ENCODE peak calls at places on chromosomes 11 and 22, in nine cellular contexts. N, V, Q, S, Y, B, L, W and T are unnamed samples.

GRCh38 chr11:34680918-34681554 is 60.1 kb downstream of the EHF start:
- DNase-seq in V (no peak), W (no peak), B (no peak), N (no peak), S (no peak), Y (no peak), Q (peak; percentile 13), L (peak; percentile 78), T (no peak)

GRCh38 chr11:64036081-64037026 is 623 bp downstream of the FLRT1 start:
- DNase-seq in Q (no peak), S (no peak), B (peak; percentile 34), W (no peak), V (no peak), L (peak; percentile 35), Y (peak; percentile 54), N (peak; percentile 28), T (peak; percentile 50)

GRCh38 chr11:79762271-79762935 is 321.6 kb upstream of the TENM4 start:
- DNase-seq in Y (peak; percentile 52), W (no peak), Q (no peak), L (peak; percentile 3), N (no peak), V (no peak), S (no peak), B (peak; percentile 5), T (no peak)

GRCh38 chr22:21972293-21972779 is 10.3 kb downstream of the TOP3B start:
- DNase-seq in B (no peak), Y (peak; percentile 49), V (no peak), Q (no peak), N (no peak), S (peak; percentile 32), W (no peak), L (peak; percentile 23), T (peak; percentile 75)

GRCh38 chr22:28989035-28989464 is 72.6 kb downstream of the C22orf31 start:
- DNase-seq in B (no peak), V (no peak), L (no peak), Y (no peak), N (no peak), S (no peak), Q (no peak), W (no peak), T (no peak)

GRCh38 chr22:30252411-30253204 is 6.0 kb upstream of the LIF start:
- DNase-seq in L (no peak), V (no peak), N (no peak), Q (no peak), S (peak; percentile 78), W (no peak), B (no peak), Y (no peak), T (no peak)

GRCh38 chr22:41512421-41513194 is 31.7 kb downstream of the POLR3H start:
- DNase-seq in Q (no peak), Y (peak; percentile 81), N (peak; percentile 81), S (no peak), W (no peak), V (no peak), B (no peak), L (peak; percentile 70), T (peak; percentile 75)

GRCh38 chr11:14642873-14643696 is 519 bp upstream of the PDE3B start:
- DNase-seq in S (peak; percentile 15), B (no peak), Y (no peak), W (peak; percentile 61), L (no peak), Q (no peak), V (no peak), N (no peak), T (no peak)

DNA sequence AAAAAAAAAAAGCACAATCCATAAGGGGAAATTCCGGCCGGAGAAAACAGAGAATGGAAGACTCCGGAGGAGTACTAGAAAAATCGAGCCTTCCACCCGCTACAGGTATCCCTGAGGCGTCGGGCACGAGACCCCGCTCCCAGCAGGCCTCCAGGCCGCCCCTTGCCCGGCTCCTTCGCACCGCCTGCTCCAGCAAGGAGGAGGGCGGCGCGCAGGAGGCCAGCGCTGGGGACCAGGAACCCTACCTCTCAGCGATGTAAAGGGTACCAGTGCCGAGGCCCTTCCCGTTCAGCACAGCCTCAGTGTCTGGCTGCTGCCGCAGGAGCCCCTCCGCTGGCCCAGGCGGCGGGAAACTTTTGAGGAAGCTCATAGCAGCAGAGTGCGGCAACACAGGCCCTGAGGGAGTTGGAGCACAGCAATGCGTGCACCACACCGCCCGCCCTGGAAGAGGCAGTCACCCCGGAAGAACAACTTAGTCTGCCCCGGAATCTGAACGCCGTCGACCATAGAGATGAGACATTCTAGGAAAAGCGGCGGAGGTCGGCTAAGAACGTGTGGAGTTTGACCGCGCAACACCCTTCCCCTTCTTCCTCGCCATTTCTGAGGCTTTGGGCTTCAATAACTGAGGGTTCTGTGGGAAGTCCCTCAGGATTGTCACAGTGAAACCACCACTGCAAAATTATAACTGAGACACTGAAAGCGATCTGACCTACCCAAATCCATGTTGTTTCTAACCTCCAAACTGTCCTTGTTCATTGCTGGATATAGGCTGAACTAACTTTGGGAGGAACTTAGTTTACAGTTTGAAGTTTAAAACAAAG is at the start of gene CLNS1A:
- DNase-seq in L (peak; percentile 85), Y (peak; percentile 90), B (peak; percentile 89), Q (peak; percentile 38), S (peak; percentile 87), N (peak; percentile 77), W (peak; percentile 89), V (peak; percentile 90), T (peak; percentile 73)
- TF ChIP-seq CTCF in L (no peak), Y (no peak), B (no peak), Q (no peak), S (no peak), N (no peak), W (no peak), V (no peak), T (no peak)

GRCh38 chr11:11332141-11332710 is 20.8 kb downstream of the CSNK2A3 start:
- DNase-seq in Q (no peak), W (no peak), B (no peak), S (no peak), Y (no peak), N (no peak), L (no peak), V (no peak), T (no peak)

GRCh38 chr11:11334607-11335006 is 18.4 kb downstream of the CSNK2A3 start:
- DNase-seq in V (no peak), W (no peak), Y (no peak), L (no peak), S (no peak), N (no peak), Q (no peak), B (no peak), T (no peak)

GRCh38 chr11:11336664-11337063 is 16.4 kb downstream of the CSNK2A3 start:
- DNase-seq in B (no peak), Y (no peak), V (no peak), L (no peak), N (no peak), W (no peak), S (no peak), Q (no peak), T (no peak)

GRCh38 chr11:11338304-11338703 is 14.7 kb downstream of the CSNK2A3 start:
- DNase-seq in L (no peak), W (no peak), Q (no peak), S (no peak), V (no peak), N (no peak), Y (no peak), B (no peak), T (no peak)

GRCh38 chr11:11335043-11335442 is 18.0 kb downstream of the CSNK2A3 start:
- DNase-seq in Y (no peak), V (no peak), B (no peak), N (no peak), L (no peak), Q (no peak), S (no peak), W (no peak), T (no peak)
- TF ChIP-seq CTCF in Y (no peak), V (no peak), B (no peak), N (no peak), L (no peak), Q (no peak), S (no peak), W (no peak), T (no peak)

DNA sequence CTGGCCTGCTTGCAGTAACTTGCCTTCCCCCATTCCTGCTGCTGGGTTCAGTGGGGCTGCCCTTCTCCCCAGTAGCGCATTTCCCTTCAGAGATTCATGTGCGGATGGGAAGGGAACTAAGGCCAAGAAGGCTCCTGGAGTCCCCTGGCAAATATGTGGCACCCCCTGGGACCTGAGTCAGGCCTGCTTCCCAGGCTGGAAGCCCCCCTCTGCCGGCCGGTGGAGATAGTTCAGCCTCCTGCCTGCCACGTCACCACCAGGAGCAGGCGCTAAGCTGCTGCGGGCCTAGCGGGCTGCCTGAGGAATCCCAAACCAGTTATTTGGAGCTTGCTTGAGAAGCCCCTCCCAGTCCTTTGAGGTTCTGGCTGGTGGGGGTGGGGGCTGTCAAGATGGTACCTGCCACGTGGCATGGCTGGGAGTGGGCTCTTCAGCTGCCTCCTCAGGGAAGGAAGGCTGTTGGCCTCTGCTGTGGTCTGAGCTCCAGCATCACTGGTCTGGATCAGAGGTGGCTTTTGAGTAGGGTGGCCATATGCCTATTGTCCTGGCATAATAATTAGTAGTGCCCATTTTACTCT is 2.0 kb downstream of the SERPINH1 start:
- DNase-seq in S (peak; percentile 44), L (peak; percentile 92), V (peak; percentile 92), N (no peak), B (peak; percentile 75), Y (peak; percentile 82), Q (no peak), W (peak; percentile 77), T (peak; percentile 78)
- TF ChIP-seq CTCF in S (peak; percentile 38), L (peak; percentile 81), V (peak; percentile 77), N (peak; percentile 34), B (peak; percentile 52), Y (peak; percentile 70), Q (peak; percentile 76), W (peak; percentile 42), T (peak; percentile 56)

GRCh38 chr22:35708917-35709316 is 8.8 kb upstream of the APOL5 start:
- DNase-seq in B (no peak), Y (no peak), N (no peak), S (no peak), Q (no peak), V (no peak), L (no peak), W (no peak), T (no peak)

GRCh38 chr22:35711336-35711735 is 6.3 kb upstream of the APOL5 start:
- DNase-seq in V (no peak), Q (no peak), W (no peak), Y (no peak), L (no peak), S (no peak), B (no peak), N (no peak), T (no peak)

GRCh38 chr22:35717572-35717971 is at the start of gene APOL5:
- DNase-seq in S (no peak), V (no peak), L (no peak), Q (no peak), Y (no peak), B (no peak), W (no peak), N (no peak), T (no peak)

GRCh38 chr22:35708453-35708852 is 9.2 kb upstream of the APOL5 start:
- DNase-seq in Q (no peak), N (no peak), S (no peak), B (no peak), L (peak; percentile 69), Y (no peak), V (no peak), W (no peak), T (no peak)

DNA sequence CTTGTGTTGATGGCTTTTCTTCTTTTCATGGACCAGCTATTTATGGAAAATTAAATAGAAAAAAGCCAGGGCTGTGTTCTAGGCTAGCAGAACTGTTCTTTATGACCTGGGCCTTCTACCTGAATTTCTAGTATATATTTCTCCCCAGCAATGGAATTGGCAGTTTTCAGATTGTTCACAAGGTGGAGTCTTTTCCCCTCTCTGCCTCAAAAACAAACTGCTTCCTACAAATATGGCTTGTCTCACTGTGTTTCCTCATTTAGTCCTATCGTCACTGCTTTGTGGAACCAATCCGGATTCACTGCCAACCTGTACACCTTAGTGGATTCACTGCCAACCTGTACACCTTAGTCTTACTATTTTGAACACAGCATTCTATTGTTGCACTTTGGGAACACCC is 5.0 kb upstream of the APOL5 start:
- DNase-seq in Q (no peak), V (no peak), L (no peak), W (no peak), Y (no peak), N (no peak), B (no peak), S (no peak), T (no peak)
- TF ChIP-seq CTCF in Q (no peak), V (no peak), L (no peak), W (no peak), Y (no peak), N (no peak), B (no peak), S (no peak), T (no peak)